ENCODE peak calls at places on chromosomes 5 and 9, in four cellular contexts. E, Z, R and G are unnamed samples.

GRCh38 chr5:73519531-73520283 is 21.5 kb downstream of the BTF3 start:
- DNase-seq in E (peak; percentile 87), Z (peak; percentile 81), R (peak; percentile 74), G (peak; percentile 84)

GRCh38 chr5:1213508-1214162 is 11.5 kb upstream of the SLC6A18 start:
- DNase-seq in E (no peak), Z (no peak), R (no peak), G (no peak)

GRCh38 chr9:87512321-87512720 is 14.7 kb downstream of the DAPK1 start:
- DNase-seq in E (peak; percentile 75), Z (no peak), R (no peak), G (peak; percentile 32)

GRCh38 chr5:180209137-180209581 is at the start of gene RASGEF1C:
- DNase-seq in E (peak; percentile 76), Z (peak; percentile 61), R (peak; percentile 68), G (no peak)

GRCh38 chr5:102959055-102959454 is 160.9 kb downstream of the GIN1 start:
- DNase-seq in E (no peak), Z (no peak), R (no peak), G (no peak)

GRCh38 chr9:82385633-82386032 is 397.1 kb downstream of the SPATA31D1 start:
- DNase-seq in E (no peak), Z (no peak), R (no peak), G (no peak)

GRCh38 chr9:4739587-4740372 is 1.2 kb downstream of the AK3 start:
- DNase-seq in E (no peak), Z (no peak), R (peak; percentile 39), G (no peak)

GRCh38 chr5:25448646-25449045 is 803.9 kb upstream of the CDH10 start:
- DNase-seq in E (no peak), Z (no peak), R (no peak), G (no peak)

GRCh38 chr9:94545940-94546339 is 8.9 kb upstream of the PCAT7 start:
- DNase-seq in E (no peak), Z (no peak), R (no peak), G (no peak)

GRCh38 chr5:121144764-121145163 is 680.7 kb downstream of the PRR16 start:
- DNase-seq in E (no peak), Z (no peak), R (no peak), G (no peak)

GRCh38 chr5:125196479-125197183 is 450.2 kb upstream of the ZNF608 start:
- DNase-seq in E (peak; percentile 54), Z (no peak), R (no peak), G (peak; percentile 19)

GRCh38 chr9:35669331-35670145 is 4.2 kb upstream of the CA9 start:
- DNase-seq in E (no peak), Z (no peak), R (peak; percentile 89), G (no peak)

GRCh38 chr9:75775966-75776691 is 114.3 kb upstream of the PCSK5 start:
- DNase-seq in E (no peak), Z (no peak), R (no peak), G (no peak)

GRCh38 chr5:140261403-140262171 is 41.3 kb downstream of the PFDN1 start:
- DNase-seq in E (peak; percentile 81), Z (peak; percentile 33), R (peak; percentile 75), G (peak; percentile 91)